ENCODE peak calls at places on chromosome 13, in six cellular contexts. Q, H, E, D, T and X are unnamed samples.

GRCh38 chr13:109385161-109385560 is 401.2 kb downstream of the IRS2 start:
- DNase-seq in T (no peak), D (no peak), Q (no peak), H (no peak), E (no peak), X (peak)

GRCh38 chr13:36124236-36124822 is 6.9 kb downstream of the DCLK1 start:
- DNase-seq in E (no peak), Q (no peak), T (no peak), H (no peak), D (peak), X (no peak)

GRCh38 chr13:75170321-75170720 is 311.6 kb downstream of the TBC1D4 start:
- DNase-seq in D (peak), T (no peak), E (no peak), Q (no peak), H (no peak), X (no peak)

GRCh38 chr13:50459046-50459445 is 384.4 kb downstream of the DLEU7 start:
- DNase-seq in D (no peak), H (no peak), Q (no peak), E (no peak), T (no peak), X (no peak)

GRCh38 chr13:110262082-110262436 is 44.9 kb downstream of the COL4A1 start:
- DNase-seq in T (no peak), D (no peak), E (no peak), Q (no peak), H (no peak), X (no peak)

GRCh38 chr13:26219726-26220125 is 2.4 kb downstream of the RNF6 start:
- DNase-seq in E (no peak), Q (no peak), T (no peak), H (no peak), D (no peak), X (no peak)

GRCh38 chr13:63381078-63381859 is 1965.6 kb upstream of the PCDH20 start:
- DNase-seq in Q (no peak), H (no peak), T (no peak), D (peak), E (no peak), X (no peak)

GRCh38 chr13:56886398-56886797 is 254.3 kb upstream of the PRR20A start:
- DNase-seq in D (no peak), T (no peak), E (no peak), H (no peak), Q (no peak), X (no peak)

GRCh38 chr13:95155093-95155492 is 146.2 kb downstream of the ABCC4 start:
- DNase-seq in D (no peak), Q (no peak), T (no peak), E (no peak), H (no peak), X (no peak)

GRCh38 chr13:69595181-69595580 is 512.4 kb upstream of the ATXN8OS start:
- DNase-seq in D (no peak), H (no peak), Q (no peak), E (no peak), T (no peak), X (no peak)

GRCh38 chr13:71864094-71864980 is 2.7 kb downstream of the DACH1 start:
- DNase-seq in E (no peak), T (no peak), D (peak), Q (no peak), H (no peak), X (peak)

GRCh38 chr13:109312399-109312798 is 474.0 kb downstream of the IRS2 start:
- DNase-seq in D (no peak), T (no peak), E (no peak), H (no peak), Q (no peak), X (no peak)

GRCh38 chr13:77532983-77533382 is 2.5 kb upstream of the SCEL start:
- DNase-seq in T (no peak), E (no peak), H (no peak), D (no peak), Q (no peak), X (no peak)

GRCh38 chr13:112928020-112928931 is 40.7 kb upstream of the MCF2L start:
- DNase-seq in D (no peak), H (no peak), Q (no peak), T (no peak), E (no peak), X (no peak)

GRCh38 chr13:46749951-46750350 is 47.0 kb downstream of the ESD start:
- DNase-seq in H (no peak), T (no peak), D (no peak), E (no peak), Q (no peak), X (no peak)

GRCh38 chr13:109412232-109412935 is 374.0 kb downstream of the IRS2 start:
- DNase-seq in T (no peak), E (peak), H (no peak), Q (no peak), D (peak), X (peak)

GRCh38 chr13:42275506-42275905 is 3.6 kb downstream of the AKAP11 start:
- DNase-seq in Q (no peak), E (no peak), T (no peak), H (no peak), D (no peak), X (no peak)

GRCh38 chr13:96089749-96090239 is at the start of gene HS6ST3:
- DNase-seq in E (peak), H (no peak), T (no peak), Q (peak), D (peak), X (peak)

DNA sequence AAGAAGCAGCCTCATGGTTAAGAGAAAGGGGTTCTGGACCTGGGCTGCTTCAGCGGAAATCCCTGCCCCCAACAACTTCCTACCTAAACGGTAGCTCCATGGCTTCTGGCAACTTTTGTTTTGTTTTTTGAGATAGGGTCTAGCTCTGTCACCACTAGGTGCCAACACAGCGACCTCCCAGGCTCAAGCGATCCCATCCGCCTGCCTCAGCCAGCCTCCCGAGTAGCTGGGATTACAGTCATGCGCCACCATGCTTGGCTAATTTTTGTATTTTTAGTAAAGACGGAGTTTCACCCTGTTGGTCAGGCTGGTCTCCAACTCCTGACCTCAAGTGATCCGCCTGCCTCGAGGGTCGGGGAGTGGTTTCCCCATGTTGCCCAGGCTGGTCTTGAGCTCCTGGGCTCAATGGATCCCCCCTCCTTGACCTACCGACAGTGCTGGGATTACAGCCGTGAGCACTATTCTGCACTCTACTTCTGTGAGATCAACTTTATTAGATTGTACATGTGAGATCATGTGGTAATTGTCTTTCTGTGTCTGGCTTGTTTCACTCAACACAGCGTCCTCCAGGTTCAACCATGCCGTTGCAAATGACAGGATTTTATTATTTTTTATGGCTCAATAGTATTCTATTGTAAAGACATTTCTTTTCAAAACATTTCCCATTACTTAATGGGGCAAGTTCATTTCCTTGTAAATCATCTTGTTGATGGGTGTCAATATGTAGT is 1.3 kb upstream of the OBI1 start:
- DNase-seq in T (no peak), D (peak), E (peak), H (peak), Q (no peak), X (no peak)
- TF ChIP-seq MYC in T (no peak), D (no peak), E (no peak), H (no peak), Q (no peak), X (no peak)

GRCh38 chr13:44857061-44857460 is 132.2 kb downstream of the NUFIP1 start:
- DNase-seq in T (no peak), E (no peak), Q (no peak), H (no peak), D (no peak), X (no peak)

GRCh38 chr13:44857736-44858135 is 131.5 kb downstream of the NUFIP1 start:
- DNase-seq in E (no peak), Q (no peak), D (no peak), T (no peak), H (no peak), X (no peak)

GRCh38 chr13:44854264-44855060 is 134.8 kb downstream of the NUFIP1 start:
- DNase-seq in T (no peak), Q (no peak), H (peak), D (no peak), E (no peak), X (no peak)

GRCh38 chr13:44853641-44854040 is 135.6 kb downstream of the NUFIP1 start:
- DNase-seq in Q (no peak), H (peak), D (peak), T (no peak), E (peak), X (no peak)

GRCh38 chr13:44855860-44856259 is 133.4 kb downstream of the NUFIP1 start:
- DNase-seq in H (no peak), T (no peak), E (no peak), Q (no peak), D (no peak), X (no peak)
- TF ChIP-seq CTCF in H (no peak), T (no peak), E (no peak), Q (no peak), D (no peak), X (no peak)

GRCh38 chr13:32124743-32125142 is 93.2 kb downstream of the FRY start:
- DNase-seq in E (no peak), H (no peak), Q (no peak), T (no peak), D (no peak), X (peak)

GRCh38 chr13:32126756-32127155 is 95.2 kb downstream of the FRY start:
- DNase-seq in H (no peak), D (no peak), Q (no peak), E (no peak), T (no peak), X (no peak)

GRCh38 chr13:32126298-32126697 is 94.7 kb downstream of the FRY start:
- DNase-seq in T (no peak), E (no peak), Q (no peak), H (no peak), D (no peak), X (no peak)

GRCh38 chr13:32125746-32126145 is 94.2 kb downstream of the FRY start:
- DNase-seq in Q (no peak), E (no peak), D (no peak), T (no peak), H (no peak), X (peak)

GRCh38 chr13:32125221-32125621 is 93.6 kb downstream of the FRY start:
- DNase-seq in D (no peak), Q (no peak), H (no peak), T (no peak), E (no peak), X (peak)
- H3K4me3 ChIP-seq in D (no peak), Q (no peak), H (no peak), T (no peak), E (no peak), X (peak)

GRCh38 chr13:43359536-43359935 is 336.1 kb downstream of the DNAJC15 start:
- DNase-seq in D (no peak), T (no peak), Q (no peak), E (no peak), H (no peak), X (no peak)
- TF ChIP-seq MYC in D (no peak), T (no peak), Q (no peak), E (no peak), H (no peak), X (no peak)

GRCh38 chr13:97366172-97366688 is 67.7 kb upstream of the RAP2A start:
- DNase-seq in Q (no peak), E (no peak), D (peak), H (no peak), T (no peak), X (peak)
- TF ChIP-seq CTCF in Q (no peak), E (peak), D (no peak), H (no peak), T (no peak), X (peak)

DNA sequence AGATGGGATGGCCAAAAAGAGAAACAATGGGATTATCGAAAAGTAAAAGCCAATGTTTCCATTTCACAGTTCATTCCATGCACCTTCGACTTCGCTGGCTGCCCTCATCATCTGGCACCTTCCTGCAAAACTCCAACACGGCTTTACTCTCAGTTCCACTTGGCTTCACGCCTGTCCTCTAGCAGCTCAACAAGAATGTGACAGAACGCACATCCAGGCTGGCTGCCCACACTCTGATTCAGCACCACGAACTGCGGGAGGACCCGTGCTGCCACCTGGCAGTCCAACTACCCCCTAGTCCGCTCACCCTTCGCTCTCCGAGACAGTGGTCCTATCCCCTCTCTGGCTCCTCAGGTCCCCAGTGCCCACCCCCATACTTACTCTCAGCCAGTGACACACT is 11.7 kb downstream of the ATP7B start:
- DNase-seq in T (no peak), Q (no peak), E (no peak), H (no peak), D (no peak), X (no peak)
- H3K4me3 ChIP-seq in T (no peak), Q (no peak), E (no peak), H (peak), D (no peak), X (no peak)